ENCODE peak calls at places on chromosomes 16 and 17, in nine cellular contexts. P is AML-193; H is T-helper 22 cell; W is activated T-helper 9 cell treated with anti-CD3 and anti-CD28 coated beads, Interleukin-2, amount 50 U/mL, for 16 hours; I is activated CD4-positive, alpha-beta T cell treated with anti-CD3 and anti-CD28 coated beads, Interleukin-2, amount 50 U/mL, for 1 hour; U is spleen; A is activated naive CD4-positive, alpha-beta T cell treated with anti-CD3 and anti-CD28 coated beads, Interleukin-2, amount 10 ng/mL, durations not matched to agents 7 days and 5 days; O is fibroblast of mammary gland; N is head of caudate nucleus. V is an unnamed sample.

GRCh38 chr17:29590261-29590978 is 972 bp upstream of the GIT1 start:
- DNase-seq in I (no peak), N (peak), U (peak), P (no peak), A (no peak), O (peak), H (no peak), W (no peak), V (peak)

GRCh38 chr17:8462564-8462963 is 26.9 kb downstream of the NDEL1 start:
- DNase-seq in A (no peak), W (no peak), H (no peak), P (no peak), O (no peak), N (no peak), I (no peak), U (no peak), V (no peak)

GRCh38 chr16:11535494-11535893 is 51.2 kb downstream of the LITAF start:
- DNase-seq in A (no peak), I (no peak), P (no peak), H (no peak), W (no peak), O (no peak), U (no peak), N (peak), V (no peak)

GRCh38 chr17:27654654-27655524 is 23.9 kb downstream of the LGALS9 start:
- DNase-seq in O (peak), N (peak), W (peak), U (peak), H (peak), A (peak), P (peak), I (peak), V (peak)

GRCh38 chr16:57612494-57612893 is 15.9 kb upstream of the ADGRG1 start:
- DNase-seq in W (no peak), O (no peak), I (no peak), P (no peak), H (no peak), N (no peak), A (peak), U (peak), V (no peak)

GRCh38 chr16:27859020-27859419 is 204.5 kb downstream of the GSG1L start:
- DNase-seq in P (no peak), A (no peak), W (no peak), I (no peak), O (no peak), U (no peak), H (no peak), N (no peak), V (no peak)

GRCh38 chr16:69397821-69398521 is 12.2 kb upstream of the TERF2 start:
- DNase-seq in N (peak), U (no peak), P (no peak), O (peak), I (no peak), A (no peak), H (no peak), W (no peak), V (peak)

GRCh38 chr16:67679935-67680897 is 13.6 kb downstream of the C16orf86 start:
- DNase-seq in W (no peak), A (no peak), U (peak), I (no peak), O (no peak), P (no peak), N (no peak), H (no peak), V (no peak)

GRCh38 chr16:8966781-8967436 is 3.2 kb upstream of the USP7 start:
- DNase-seq in P (peak), I (no peak), O (no peak), W (no peak), U (no peak), N (no peak), H (no peak), A (no peak), V (no peak)

GRCh38 chr16:49158029-49158642 is 123.5 kb downstream of the CBLN1 start:
- DNase-seq in H (no peak), P (peak), O (peak), U (no peak), W (no peak), N (no peak), A (peak), I (no peak), V (peak)

GRCh38 chr17:66755101-66755943 is 79.6 kb upstream of the CACNG5 start:
- DNase-seq in O (no peak), W (no peak), H (no peak), N (peak), U (no peak), A (no peak), P (no peak), I (no peak), V (no peak)

GRCh38 chr16:70770968-70771552 is 29.9 kb downstream of the VAC14 start:
- DNase-seq in I (peak), P (peak), N (peak), O (peak), W (peak), H (no peak), A (peak), U (no peak), V (peak)

GRCh38 chr17:6461246-6461645 is 17.0 kb downstream of the PIMREG start:
- DNase-seq in I (no peak), O (no peak), N (no peak), W (no peak), H (no peak), U (peak), A (no peak), P (no peak), V (no peak)

GRCh38 chr17:10360578-10360977 is 12.2 kb downstream of the MYH13 start:
- DNase-seq in W (no peak), A (no peak), U (no peak), N (no peak), P (no peak), H (no peak), O (peak), I (no peak), V (no peak)

GRCh38 chr16:65722429-65722828 is 600.6 kb upstream of the CDH11 start:
- DNase-seq in W (no peak), A (no peak), O (no peak), N (no peak), P (no peak), U (no peak), H (no peak), I (no peak), V (no peak)

GRCh38 chr17:79281803-79282202 is 207.2 kb downstream of the ENGASE start:
- DNase-seq in O (no peak), W (no peak), U (no peak), N (no peak), P (no peak), A (no peak), H (no peak), I (no peak), V (no peak)

GRCh38 chr17:27370776-27371175 is 76.9 kb downstream of the WSB1 start:
- DNase-seq in A (no peak), H (no peak), O (no peak), P (no peak), I (no peak), N (no peak), U (no peak), W (no peak), V (no peak)

GRCh38 chr16:85438981-85439639 is 174.0 kb upstream of the GSE1 start:
- DNase-seq in H (no peak), N (no peak), W (no peak), I (no peak), P (no peak), U (no peak), A (no peak), O (no peak), V (no peak)

GRCh38 chr16:27817038-27817437 is 246.5 kb downstream of the GSG1L start:
- DNase-seq in H (no peak), N (no peak), W (no peak), O (no peak), A (no peak), P (no peak), I (no peak), U (peak), V (no peak)

GRCh38 chr16:75224683-75225082 is 5.9 kb downstream of the CTRB1 start:
- DNase-seq in A (no peak), N (no peak), H (no peak), U (peak), O (no peak), P (no peak), W (no peak), I (no peak), V (no peak)

GRCh38 chr17:81444610-81445339 is 49.5 kb downstream of the BAHCC1 start:
- DNase-seq in I (no peak), O (no peak), U (no peak), P (no peak), W (no peak), H (no peak), N (no peak), A (no peak), V (no peak)

GRCh38 chr17:30433514-30433913 is 43.7 kb upstream of the GOSR1 start:
- DNase-seq in N (no peak), H (no peak), P (peak), A (no peak), I (no peak), U (no peak), W (no peak), O (peak), V (no peak)

GRCh38 chr16:19085679-19086200 is 18.3 kb downstream of the COQ7 start:
- DNase-seq in U (no peak), N (no peak), I (no peak), W (no peak), P (no peak), O (peak), A (no peak), H (no peak), V (no peak)

GRCh38 chr17:30476726-30477082 is 504 bp upstream of the GOSR1 start:
- DNase-seq in U (no peak), I (peak), P (no peak), N (no peak), A (peak), H (no peak), O (peak), W (no peak), V (no peak)

GRCh38 chr17:64781394-64781793 is 119.3 kb upstream of the SMURF2 start:
- DNase-seq in A (peak), H (peak), W (no peak), N (no peak), I (peak), U (peak), P (peak), O (no peak), V (no peak)

GRCh38 chr16:55480228-55480655 is 1.2 kb downstream of the MMP2 start:
- DNase-seq in N (peak), H (no peak), A (no peak), I (no peak), O (peak), W (no peak), U (no peak), P (no peak), V (no peak)

GRCh38 chr16:12142157-12142556 is 165.6 kb downstream of the SNX29 start:
- DNase-seq in P (no peak), I (no peak), O (no peak), W (no peak), U (no peak), A (no peak), H (no peak), N (no peak), V (no peak)

GRCh38 chr16:66043326-66043725 is 323.2 kb upstream of the CDH5 start:
- DNase-seq in H (no peak), U (no peak), O (no peak), A (no peak), P (no peak), W (no peak), I (no peak), N (no peak), V (no peak)